ENCODE peak calls at places on chromosome 7, in seven cellular contexts. G is dorsolateral prefrontal cortex, A is fibroblast of the aortic adventitia, L is DND-41, T is heart right ventricle, O is coronary artery, X is AG09309. B is an unnamed sample.

GRCh38 chr7:30616318-30616717 is 21.6 kb downstream of the GARS1 start:
- DNase-seq in G (no peak), A (no peak), L (no peak), T (no peak), O (no peak), X (no peak), B (no peak)

GRCh38 chr7:21318190-21318915 is 109.5 kb upstream of the SP4 start:
- DNase-seq in G (no peak), A (no peak), L (no peak), T (no peak), O (no peak), X (no peak), B (no peak)

GRCh38 chr7:43302211-43302711 is 189.8 kb downstream of the HECW1 start:
- DNase-seq in G (no peak), A (no peak), L (no peak), T (no peak), O (no peak), X (no peak), B (no peak)

GRCh38 chr7:135774284-135774683 is 25.7 kb upstream of the FAM180A start:
- DNase-seq in G (no peak), A (no peak), L (no peak), T (no peak), O (no peak), X (no peak), B (no peak)

GRCh38 chr7:113062499-113062898 is 24.1 kb downstream of the GPR85 start:
- DNase-seq in G (no peak), A (no peak), L (no peak), T (no peak), O (no peak), X (no peak), B (no peak)

GRCh38 chr7:87091487-87092066 is 32.1 kb upstream of the ELAPOR2 start:
- DNase-seq in G (no peak), A (no peak), L (no peak), T (no peak), O (no peak), X (no peak), B (no peak)

GRCh38 chr7:55439627-55440026 is 74.5 kb downstream of the LANCL2 start:
- DNase-seq in G (peak; percentile 43), A (peak; percentile 20), L (peak; percentile 70), T (no peak), O (no peak), X (no peak), B (no peak)

GRCh38 chr7:101154693-101155102 is 422 bp downstream of the AP1S1 start:
- DNase-seq in G (no peak), A (no peak), L (no peak), T (no peak), O (no peak), X (no peak), B (no peak)

GRCh38 chr7:22234247-22234646 is 122.7 kb downstream of the RAPGEF5 start:
- DNase-seq in G (no peak), A (peak; percentile 72), L (no peak), T (no peak), O (no peak), X (no peak), B (no peak)

GRCh38 chr7:138000081-138000701 is 1.7 kb downstream of the CREB3L2 start:
- DNase-seq in G (no peak), A (peak; percentile 95), L (peak; percentile 17), T (peak; percentile 23), O (peak; percentile 91), X (peak; percentile 86), B (no peak)

GRCh38 chr7:13879994-13880686 is 109.3 kb downstream of the ETV1 start:
- DNase-seq in G (no peak), A (peak; percentile 68), L (no peak), T (no peak), O (no peak), X (peak; percentile 11), B (no peak)

GRCh38 chr7:20474244-20474643 is 141.2 kb upstream of the ABCB5 start:
- DNase-seq in G (no peak), A (no peak), L (no peak), T (no peak), O (no peak), X (no peak), B (no peak)

GRCh38 chr7:106009511-106010226 is 46.6 kb downstream of the CDHR3 start:
- DNase-seq in G (peak; percentile 85), A (peak; percentile 99), L (peak; percentile 82), T (peak; percentile 78), O (peak; percentile 83), X (peak; percentile 95), B (peak; percentile 67)

GRCh38 chr7:802500-803242 is 29.6 kb upstream of the SUN1 start:
- DNase-seq in G (no peak), A (no peak), L (no peak), T (no peak), O (no peak), X (no peak), B (no peak)

GRCh38 chr7:76246804-76247389 is 45.2 kb downstream of the SRRM3 start:
- DNase-seq in G (peak; percentile 35), A (no peak), L (no peak), T (no peak), O (no peak), X (no peak), B (no peak)

GRCh38 chr7:82419200-82419599 is 24.4 kb downstream of the CACNA2D1 start:
- DNase-seq in G (peak; percentile 67), A (no peak), L (no peak), T (peak; percentile 44), O (no peak), X (no peak), B (no peak)

GRCh38 chr7:115340828-115341227 is 418.9 kb downstream of the MDFIC start:
- DNase-seq in G (no peak), A (peak; percentile 91), L (peak; percentile 15), T (no peak), O (no peak), X (peak; percentile 51), B (no peak)

GRCh38 chr7:99143853-99144672 is at the start of gene SMURF1:
- DNase-seq in G (peak; percentile 62), A (peak; percentile 49), L (peak; percentile 73), T (peak; percentile 78), O (peak; percentile 85), X (no peak), B (no peak)

GRCh38 chr7:90599892-90600555 is 3.9 kb downstream of the CDK14 start:
- DNase-seq in G (no peak), A (peak; percentile 62), L (no peak), T (no peak), O (no peak), X (no peak), B (no peak)

GRCh38 chr7:136342221-136342620 is 365.1 kb upstream of the MTPN start:
- DNase-seq in G (no peak), A (no peak), L (no peak), T (no peak), O (no peak), X (no peak), B (no peak)

GRCh38 chr7:42691030-42691639 is 220.7 kb downstream of the C7orf25 start:
- DNase-seq in G (no peak), A (peak; percentile 77), L (peak; percentile 27), T (no peak), O (no peak), X (peak; percentile 7), B (no peak)

GRCh38 chr7:2659556-2660358 is 28.0 kb downstream of the TTYH3 start:
- DNase-seq in G (peak; percentile 70), A (no peak), L (no peak), T (no peak), O (no peak), X (no peak), B (no peak)

GRCh38 chr7:909358-910329 is 33.3 kb downstream of the GET4 start:
- DNase-seq in G (no peak), A (peak; percentile 70), L (no peak), T (peak; percentile 68), O (no peak), X (no peak), B (no peak)

DNA sequence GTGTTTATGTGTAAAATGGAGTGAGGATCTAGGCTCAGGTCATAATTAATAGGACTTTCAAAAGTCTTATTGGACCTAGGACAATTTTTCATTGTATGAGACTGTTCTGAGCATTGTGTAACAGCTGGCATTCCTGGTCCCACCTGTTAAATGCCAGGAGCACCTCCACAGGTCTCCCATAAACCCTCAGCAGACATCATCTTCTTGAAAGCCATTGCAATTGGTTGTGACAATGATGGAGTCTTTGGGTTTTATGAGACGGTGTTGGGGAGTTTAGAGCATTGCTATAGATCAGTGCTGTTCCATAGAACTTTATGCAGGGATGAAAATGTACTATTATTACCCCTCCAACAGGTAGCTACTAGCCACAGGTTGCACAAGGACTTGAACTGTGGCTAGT is 108.9 kb downstream of the ORC5 start:
- DNase-seq in G (no peak), A (no peak), L (no peak), T (no peak), O (no peak), X (no peak), B (no peak)
- TF ChIP-seq CTCF in G (no peak), A (no peak), L (no peak), T (no peak), O (no peak), X (no peak), B (no peak)

GRCh38 chr7:143002106-143002505 is 24.8 kb downstream of the OR9A2 start:
- DNase-seq in G (no peak), A (peak; percentile 54), L (peak; percentile 20), T (no peak), O (no peak), X (no peak), B (no peak)
- TF ChIP-seq CTCF in G (no peak), A (peak; percentile 44), L (peak; percentile 57), T (no peak), O (no peak), X (peak; percentile 36), B (no peak)

DNA sequence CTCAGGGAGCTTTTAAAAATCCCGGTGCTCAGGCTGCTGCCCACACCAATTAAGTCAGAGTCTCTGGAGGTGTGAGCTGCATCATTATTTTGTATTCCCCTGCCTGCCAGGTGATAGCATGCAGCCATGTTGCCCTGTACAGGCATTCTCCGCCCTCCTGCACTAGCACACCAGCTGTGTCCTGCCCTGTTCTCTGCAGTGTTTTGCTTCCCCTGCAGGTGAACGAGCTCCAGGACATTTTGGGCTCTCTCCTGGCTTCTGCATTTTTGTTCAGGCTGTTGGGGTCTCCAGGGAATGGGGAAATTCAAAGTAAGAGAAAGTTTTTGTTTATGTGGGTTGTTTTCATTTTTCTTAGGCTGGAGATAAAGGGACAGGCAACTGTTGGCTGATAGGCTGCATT is 271.0 kb upstream of the COBL start:
- DNase-seq in G (no peak), A (no peak), L (no peak), T (no peak), O (no peak), X (no peak), B (no peak)
- TF ChIP-seq CTCF in G (no peak), A (no peak), L (no peak), T (no peak), O (no peak), X (no peak), B (no peak)

GRCh38 chr7:151631968-151632749 is 112.5 kb upstream of the RHEB start:
- DNase-seq in G (peak; percentile 76), A (peak; percentile 57), L (no peak), T (peak; percentile 88), O (peak; percentile 86), X (no peak), B (peak; percentile 35)
- TF ChIP-seq CTCF in G (peak; percentile 15), A (peak; percentile 13), L (no peak), T (no peak), O (no peak), X (no peak), B (no peak)